ENCODE peak calls at places on chromosomes 11 and 22, in five cellular contexts. X is right atrium auricular region; E is GM23248; I is stromal cell of bone marrow; O is activated CD8-positive, alpha-beta memory T cell treated with anti-CD3 and anti-CD28 coated beads for 4 hours. B is an unnamed sample.

GRCh38 chr11:78715639-78716311 is 141.1 kb upstream of the NARS2 start:
- DNase-seq in O (no peak), I (no peak), E (peak; percentile 50), X (no peak), B (peak; percentile 96)

GRCh38 chr22:37896181-37896592 is 9.9 kb upstream of the MICALL1 start:
- DNase-seq in X (no peak), E (no peak), I (no peak), O (no peak), B (peak; percentile 82)

GRCh38 chr11:818396-819128 is at the start of gene PNPLA2:
- DNase-seq in E (peak; percentile 93), X (no peak), I (no peak), O (no peak), B (no peak)

GRCh38 chr11:103055174-103055890 is 36.6 kb downstream of the DCUN1D5 start:
- DNase-seq in I (peak; percentile 47), X (no peak), O (no peak), E (peak; percentile 79), B (no peak)

GRCh38 chr11:126161146-126161458 is 50.3 kb downstream of the RPUSD4 start:
- DNase-seq in X (no peak), E (no peak), I (no peak), O (no peak), B (no peak)

GRCh38 chr11:85694385-85694980 is 8.5 kb upstream of the CCDC89 start:
- DNase-seq in E (peak; percentile 73), I (peak; percentile 37), X (no peak), O (no peak), B (no peak)

GRCh38 chr11:69267395-69267805 is 26.6 kb upstream of the MYEOV start:
- DNase-seq in X (no peak), E (no peak), O (no peak), I (no peak), B (no peak)

GRCh38 chr22:50525991-50526848 is 822 bp upstream of the SCO2 start:
- DNase-seq in X (peak; percentile 72), O (peak; percentile 73), E (peak; percentile 79), I (no peak), B (peak; percentile 84)

GRCh38 chr22:25051983-25052710 is 99.6 kb downstream of the KIAA1671 start:
- DNase-seq in I (no peak), O (no peak), E (no peak), X (no peak), B (peak; percentile 52)

GRCh38 chr11:102343789-102344188 is 3.2 kb upstream of the BIRC2 start:
- DNase-seq in I (no peak), X (no peak), O (no peak), E (peak; percentile 46), B (no peak)

GRCh38 chr11:71948314-71949027 is 19.6 kb downstream of the RNF121 start:
- DNase-seq in O (no peak), E (no peak), X (no peak), I (no peak), B (no peak)

GRCh38 chr11:61814242-61814957 is 2.4 kb downstream of the FADS1 start:
- DNase-seq in X (no peak), I (no peak), E (peak; percentile 37), O (no peak), B (peak; percentile 71)

GRCh38 chr11:61999141-61999975 is 31.9 kb upstream of the FTH1 start:
- DNase-seq in X (no peak), E (no peak), I (no peak), O (no peak), B (no peak)

GRCh38 chr11:94882931-94883330 is 90.4 kb downstream of the CWC15 start:
- DNase-seq in O (no peak), I (no peak), X (no peak), E (no peak), B (no peak)

GRCh38 chr22:44145544-44145943 is 35.2 kb upstream of the PARVG start:
- DNase-seq in I (no peak), E (no peak), O (no peak), X (no peak), B (no peak)

GRCh38 chr11:70523384-70524095 is 125.2 kb downstream of the CTTN start:
- DNase-seq in I (no peak), X (no peak), E (no peak), O (no peak), B (no peak)

GRCh38 chr11:12705874-12706273 is 31.7 kb downstream of the TEAD1 start:
- DNase-seq in X (no peak), O (no peak), I (no peak), E (no peak), B (no peak)

GRCh38 chr11:109309153-109309552 is 112.8 kb upstream of the C11orf87 start:
- DNase-seq in E (peak; percentile 20), O (no peak), X (no peak), I (no peak), B (no peak)

GRCh38 chr22:38230108-38230825 is 28.5 kb downstream of the MAFF start:
- DNase-seq in E (peak; percentile 74), O (no peak), I (no peak), X (no peak), B (peak; percentile 77)

GRCh38 chr11:7512525-7513209 is 1.1 kb upstream of the PPFIBP2 start:
- DNase-seq in X (peak; percentile 93), O (no peak), I (peak; percentile 72), E (peak; percentile 76), B (no peak)

GRCh38 chr11:92383430-92383829 is 158.8 kb downstream of the FAT3 start:
- DNase-seq in I (peak; percentile 80), X (no peak), E (peak; percentile 81), O (no peak), B (peak; percentile 85)

GRCh38 chr22:39312410-39312809 is 7.0 kb downstream of the RPL3 start:
- DNase-seq in I (no peak), X (no peak), O (no peak), E (peak; percentile 29), B (no peak)

GRCh38 chr11:65489061-65489705 is 9.7 kb upstream of the MALAT1 start:
- DNase-seq in E (peak; percentile 92), I (peak; percentile 72), O (no peak), X (no peak), B (peak; percentile 100)

GRCh38 chr11:63274776-63275175 is 31.4 kb upstream of the SLC22A25 start:
- DNase-seq in O (no peak), X (no peak), E (no peak), I (no peak), B (no peak)

GRCh38 chr11:92888701-92889100 is 80.8 kb upstream of the MTNR1B start:
- DNase-seq in E (no peak), X (no peak), O (no peak), I (no peak), B (no peak)

GRCh38 chr11:130476922-130477491 is 28.6 kb downstream of the ADAMTS15 start:
- DNase-seq in I (no peak), E (no peak), O (no peak), X (peak; percentile 57), B (peak; percentile 50)

GRCh38 chr11:69008774-69009440 is 4.1 kb downstream of the MRGPRF start:
- DNase-seq in E (peak; percentile 100), X (peak; percentile 96), O (no peak), I (peak; percentile 98), B (peak; percentile 99)

GRCh38 chr11:126304457-126305072 is 705 bp downstream of the DCPS start:
- DNase-seq in O (no peak), I (no peak), X (no peak), E (no peak), B (no peak)

GRCh38 chr11:30453705-30454104 is 130.8 kb downstream of the ARL14EP start:
- DNase-seq in E (no peak), I (no peak), O (no peak), X (no peak), B (no peak)

GRCh38 chr22:25475554-25476022 is 88.9 kb upstream of the GRK3 start:
- DNase-seq in E (peak; percentile 46), X (no peak), O (no peak), I (peak; percentile 32), B (no peak)